ENCODE peak calls at places on chromosomes 1 and 21, in seven cellular contexts. Y, B, Z, H, S, W and A are unnamed samples.

GRCh38 chr21:33684923-33685560 is 42.7 kb downstream of the ITSN1 start:
- DNase-seq in Z (no peak), B (no peak), S (no peak), W (no peak), H (no peak), Y (no peak), A (no peak)

GRCh38 chr21:46273341-46273740 is 12.1 kb downstream of the MCM3AP start:
- DNase-seq in B (no peak), S (no peak), W (no peak), H (no peak), Y (no peak), Z (no peak), A (no peak)

GRCh38 chr1:203497378-203497777 is 3.4 kb downstream of the OPTC start:
- DNase-seq in Z (no peak), W (no peak), S (no peak), H (no peak), B (no peak), Y (no peak), A (no peak)

GRCh38 chr1:155396874-155397476 is 76.3 kb downstream of the RUSC1 start:
- DNase-seq in Y (no peak), Z (no peak), H (no peak), B (no peak), W (no peak), S (no peak), A (no peak)

GRCh38 chr1:210260087-210260486 is 27.5 kb downstream of the SERTAD4 start:
- DNase-seq in S (no peak), H (no peak), W (no peak), Y (no peak), Z (no peak), B (no peak), A (no peak)

GRCh38 chr21:46418265-46418946 is 40.3 kb upstream of the DIP2A start:
- DNase-seq in W (no peak), Y (no peak), Z (no peak), B (no peak), S (no peak), H (no peak), A (no peak)

GRCh38 chr1:102970496-102971078 is 137.7 kb downstream of the COL11A1 start:
- DNase-seq in B (no peak), S (no peak), Y (peak), W (no peak), H (no peak), Z (no peak), A (no peak)

GRCh38 chr1:186497651-186498050 is 36.7 kb upstream of the PDC start:
- DNase-seq in W (no peak), H (no peak), Y (no peak), S (no peak), B (no peak), Z (no peak), A (no peak)

GRCh38 chr1:206136241-206136640 is 19.1 kb upstream of the AVPR1B start:
- DNase-seq in Y (no peak), W (no peak), S (no peak), Z (no peak), B (no peak), H (no peak), A (no peak)

GRCh38 chr1:169929210-169929526 is 35.5 kb upstream of the SCYL3 start:
- DNase-seq in Y (no peak), B (no peak), S (no peak), Z (no peak), H (no peak), W (no peak), A (no peak)

GRCh38 chr1:27992271-27992670 is 32.5 kb downstream of the XKR8 start:
- DNase-seq in Z (peak), S (peak), W (peak), B (peak), H (peak), Y (no peak), A (peak)

GRCh38 chr21:25373126-25374082 is 233.9 kb downstream of the MRPL39 start:
- DNase-seq in W (no peak), H (no peak), S (no peak), Y (no peak), B (no peak), Z (no peak), A (no peak)

GRCh38 chr1:21492171-21492625 is 17.0 kb upstream of the ALPL start:
- DNase-seq in Y (no peak), S (no peak), B (no peak), W (no peak), Z (no peak), H (no peak), A (no peak)

GRCh38 chr1:22880174-22880601 is 92.5 kb downstream of the LACTBL1 start:
- DNase-seq in S (no peak), Z (no peak), B (no peak), Y (no peak), H (no peak), W (no peak), A (no peak)

GRCh38 chr1:109886827-109887226 is 23.8 kb upstream of the CSF1 start:
- DNase-seq in H (no peak), B (no peak), S (no peak), Z (no peak), W (no peak), Y (no peak), A (no peak)

GRCh38 chr1:197285526-197286217 is 17.6 kb downstream of the CRB1 start:
- DNase-seq in S (no peak), W (no peak), Z (no peak), Y (no peak), H (no peak), B (no peak), A (no peak)

GRCh38 chr21:46425061-46425460 is 33.6 kb upstream of the DIP2A start:
- DNase-seq in Z (no peak), B (no peak), W (no peak), Y (peak), S (peak), H (no peak), A (no peak)

GRCh38 chr1:25566730-25567341 is 23.4 kb downstream of the LDLRAP1 start:
- DNase-seq in H (no peak), S (peak), B (peak), Y (peak), Z (no peak), W (no peak), A (peak)

GRCh38 chr1:178530037-178530402 is 17.1 kb downstream of the TEX35 start:
- DNase-seq in Z (no peak), W (no peak), H (no peak), Y (no peak), B (no peak), S (no peak), A (no peak)

GRCh38 chr1:94755675-94756074 is 64.5 kb upstream of the SLC44A3 start:
- DNase-seq in Z (no peak), H (no peak), Y (no peak), B (no peak), S (no peak), W (no peak), A (no peak)

GRCh38 chr1:204588826-204589225 is 72.6 kb downstream of the MDM4 start:
- DNase-seq in Z (no peak), H (no peak), S (no peak), W (no peak), Y (no peak), B (no peak), A (no peak)

GRCh38 chr1:201318504-201319340 is 35.4 kb downstream of the PKP1 start:
- DNase-seq in H (no peak), W (no peak), S (no peak), B (no peak), Y (no peak), Z (no peak), A (no peak)

GRCh38 chr1:19645544-19646252 is 1.6 kb downstream of the NBL1 start:
- DNase-seq in H (no peak), W (no peak), Z (no peak), S (no peak), B (no peak), Y (peak), A (no peak)

GRCh38 chr1:113998361-113998760 is 19.1 kb downstream of the OLFML3 start:
- DNase-seq in S (no peak), Y (no peak), H (no peak), Z (no peak), B (no peak), W (no peak), A (no peak)

GRCh38 chr1:233127157-233127556 is 168.4 kb downstream of the PCNX2 start:
- DNase-seq in S (no peak), Y (no peak), B (no peak), W (no peak), H (no peak), Z (no peak), A (no peak)

GRCh38 chr1:41362357-41362721 is 1.1 kb downstream of the FOXO6 start:
- DNase-seq in Y (peak), Z (no peak), S (no peak), B (no peak), H (no peak), W (no peak), A (no peak)